ENCODE peak calls at places on chromosomes 16 and 17, in nine cellular contexts. D is GM23248; H is heart left ventricle; C is CD8-positive, alpha-beta memory T cell; P is upper lobe of right lung; M is GM23338; L is ascending aorta; B is colonic mucosa; W is CD4-positive, alpha-beta memory T cell. N is an unnamed sample.

GRCh38 chr16:89193021-89193575 is 7.2 kb downstream of the SLC22A31 start:
- DNase-seq in L (no peak), D (peak; percentile 72), M (peak; percentile 94), B (peak; percentile 61), P (peak; percentile 93), H (peak; percentile 86), C (no peak), W (peak; percentile 71), N (no peak)

GRCh38 chr16:75244225-75244792 is 7.1 kb downstream of the BCAR1 start:
- DNase-seq in D (peak; percentile 70), M (no peak), H (peak; percentile 75), B (no peak), C (no peak), L (peak; percentile 67), W (peak; percentile 31), P (no peak), N (peak; percentile 45)

GRCh38 chr17:76582660-76583059 is 3.0 kb downstream of the ST6GALNAC2 start:
- DNase-seq in C (no peak), P (peak; percentile 16), H (no peak), D (no peak), B (no peak), W (no peak), L (no peak), M (no peak), N (no peak)

GRCh38 chr17:37848690-37849616 is 75.3 kb upstream of the TBC1D3K start:
- DNase-seq in M (no peak), B (no peak), C (no peak), D (peak; percentile 77), W (no peak), P (no peak), H (no peak), L (no peak), N (no peak)

GRCh38 chr16:69820926-69821541 is 58.9 kb downstream of the WWP2 start:
- DNase-seq in H (no peak), M (peak; percentile 17), C (no peak), D (peak; percentile 81), B (no peak), W (no peak), L (no peak), P (no peak), N (peak; percentile 41)

GRCh38 chr16:57628008-57628781 is at the start of gene ADGRG1:
- DNase-seq in L (peak; percentile 43), H (peak; percentile 83), C (no peak), D (peak; percentile 98), B (peak; percentile 52), W (peak; percentile 68), P (no peak), M (peak; percentile 77), N (peak; percentile 97)

GRCh38 chr16:19105891-19106624 is 7.7 kb upstream of the ITPRIPL2 start:
- DNase-seq in C (no peak), D (no peak), M (peak; percentile 15), W (no peak), P (no peak), L (no peak), B (no peak), H (no peak), N (no peak)

GRCh38 chr17:61381537-61381936 is 18.1 kb upstream of the TBX2 start:
- DNase-seq in D (no peak), P (no peak), W (no peak), B (no peak), H (no peak), C (no peak), M (no peak), L (no peak), N (no peak)

GRCh38 chr17:78484300-78485159 is 92.7 kb downstream of the DNAH17 start:
- DNase-seq in H (no peak), L (no peak), M (peak; percentile 81), B (peak; percentile 69), D (peak; percentile 50), C (peak; percentile 71), P (peak; percentile 76), W (peak; percentile 49), N (no peak)

GRCh38 chr17:2975469-2975958 is 87.9 kb downstream of the OR1D5 start:
- DNase-seq in B (peak; percentile 44), L (no peak), W (no peak), C (no peak), P (peak; percentile 59), D (no peak), H (no peak), M (no peak), N (peak; percentile 20)

GRCh38 chr17:79047291-79047920 is 23.4 kb downstream of the C1QTNF1 start:
- DNase-seq in M (no peak), L (no peak), W (no peak), D (no peak), C (no peak), B (no peak), H (no peak), P (peak; percentile 50), N (no peak)

GRCh38 chr17:50048146-50048720 is 7.7 kb upstream of the ITGA3 start:
- DNase-seq in L (no peak), D (no peak), P (no peak), B (no peak), C (no peak), M (no peak), H (no peak), W (no peak), N (no peak)

GRCh38 chr16:51753382-51753781 is 602.3 kb upstream of the SALL1 start:
- DNase-seq in C (no peak), M (no peak), B (no peak), W (no peak), L (no peak), D (no peak), P (no peak), H (no peak), N (no peak)

GRCh38 chr17:6392609-6393367 is 42.1 kb downstream of the AIPL1 start:
- DNase-seq in M (peak; percentile 34), L (no peak), P (no peak), B (no peak), C (no peak), W (no peak), D (no peak), H (no peak), N (no peak)

GRCh38 chr17:79615926-79616325 is 5.1 kb upstream of the RBFOX3 start:
- DNase-seq in B (no peak), L (no peak), P (peak; percentile 27), D (no peak), H (no peak), W (no peak), C (no peak), M (no peak), N (no peak)

GRCh38 chr16:6827272-6827671 is 505.4 kb upstream of the RBFOX1 start:
- DNase-seq in D (no peak), M (no peak), C (no peak), L (no peak), H (no peak), W (no peak), B (no peak), P (no peak), N (no peak)

GRCh38 chr16:85611455-85612190 is 1.5 kb upstream of the GSE1 start:
- DNase-seq in D (peak; percentile 97), W (peak; percentile 58), C (peak; percentile 51), B (peak; percentile 81), H (peak; percentile 91), P (peak; percentile 94), M (peak; percentile 82), L (peak; percentile 21), N (peak; percentile 90)

GRCh38 chr16:54431041-54431996 is 144.7 kb upstream of the IRX3 start:
- DNase-seq in L (no peak), B (no peak), P (no peak), D (peak; percentile 79), H (no peak), W (no peak), M (no peak), C (no peak), N (no peak)

DNA sequence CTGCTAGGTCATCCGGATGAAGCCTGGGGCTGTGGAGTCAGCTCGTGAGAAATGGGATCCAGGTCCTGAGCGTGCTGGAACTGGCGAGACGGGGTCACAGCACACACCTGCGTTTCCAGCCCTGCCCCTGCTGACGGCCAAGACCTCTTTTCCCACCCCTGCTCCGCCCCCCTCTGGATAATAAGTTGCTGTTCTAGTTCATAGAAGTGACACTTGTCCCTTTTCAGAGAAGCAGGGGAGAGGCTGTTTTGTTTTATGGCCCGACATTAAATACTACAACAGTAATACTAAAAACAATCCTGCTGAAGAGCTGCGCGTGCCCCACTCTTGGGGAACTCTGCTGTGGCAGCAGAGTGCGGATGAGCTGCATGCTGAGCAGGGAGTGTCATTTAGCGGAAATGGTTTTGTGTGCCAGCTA is 92.7 kb downstream of the RPTOR start:
- DNase-seq in M (no peak), D (no peak), W (no peak), B (no peak), L (no peak), P (no peak), H (no peak), C (no peak), N (peak; percentile 13)
- H3K27me3 ChIP-seq in M (no peaks in the 10 kb centered on the region), D (no peaks in the 10 kb centered on the region), W (no peaks in the 10 kb centered on the region), B (no peaks in the 10 kb centered on the region), L (no peaks in the 10 kb centered on the region), P (no peaks in the 10 kb centered on the region), H (no peaks in the 10 kb centered on the region), C (no peaks in the 10 kb centered on the region), N (no peaks in the 10 kb centered on the region)

DNA sequence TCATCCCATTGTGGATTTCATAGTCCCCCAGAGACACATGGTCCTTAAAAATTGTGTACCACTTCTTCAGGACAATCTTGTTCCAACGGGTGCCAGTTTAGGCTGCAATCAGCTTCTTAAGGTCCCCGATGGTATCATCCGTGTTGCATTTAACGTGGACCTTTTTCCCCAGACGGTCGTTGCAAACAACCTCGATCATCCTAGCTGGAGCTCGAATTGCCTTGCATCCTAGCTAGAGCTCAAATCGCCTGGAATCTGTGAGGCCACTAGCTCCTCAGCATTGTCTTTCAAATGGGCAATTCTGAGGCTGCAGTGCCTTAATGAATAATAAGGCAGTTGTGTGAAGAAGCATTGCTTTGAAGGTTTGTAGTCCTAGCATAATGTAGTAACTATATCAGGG is 37.7 kb upstream of the RHBDL3 start:
- DNase-seq in W (no peak), H (no peak), B (no peak), M (peak; percentile 92), C (no peak), D (no peak), L (no peak), P (no peak), N (no peak)
- H3K4me3 ChIP-seq in W (no peak overlapping the region), H (no peak overlapping the region), B (no peak overlapping the region), M (peak overlapping the region; percentile 42), C (no peak overlapping the region), D (no peak overlapping the region), L (no peak overlapping the region), P (no peak overlapping the region), N (no peak overlapping the region)

DNA sequence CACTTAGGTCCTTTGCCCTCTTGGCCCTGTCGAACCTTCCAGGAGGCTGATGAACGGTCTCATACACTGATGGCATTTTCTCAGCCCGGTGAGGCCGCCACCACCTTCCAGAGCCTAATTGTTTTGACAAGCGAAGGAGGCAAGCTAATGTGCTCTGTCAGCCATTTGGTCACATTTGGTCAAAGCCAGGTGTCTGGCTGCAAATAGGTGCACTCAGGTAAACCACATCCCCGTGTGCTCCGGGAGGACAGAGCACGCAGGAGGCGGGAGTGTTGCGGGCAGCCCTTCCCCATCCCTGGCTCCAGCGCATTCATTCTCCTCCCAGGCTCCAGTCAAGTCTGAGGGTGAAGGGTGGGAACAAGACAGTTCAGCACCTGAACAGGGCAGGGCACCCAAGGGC is 240.1 kb downstream of the MSI2 start:
- DNase-seq in H (no peak), P (no peak), M (no peak), B (no peak), L (no peak), D (no peak), C (no peak), W (no peak), N (peak; percentile 41)
- H3K27ac ChIP-seq in H (no peak overlapping the region), P (no peak overlapping the region), M (no peak overlapping the region), B (no peak overlapping the region), L (no peak overlapping the region), D (no peak overlapping the region), C (no peak overlapping the region), W (no peak overlapping the region), N (no peak overlapping the region)

GRCh38 chr17:74848656-74849399 is 10.9 kb downstream of the GRIN2C start:
- DNase-seq in B (no peak), W (no peak), M (no peak), H (no peak), P (no peak), D (no peak), L (no peak), C (no peak), N (peak; percentile 61)
- H3K27me3 ChIP-seq in B (peaks cover 29% of the 10 kb centered on the region), W (peaks cover 2% of the 10 kb centered on the region), M (peaks cover 92% of the 10 kb centered on the region), H (peaks cover 18% of the 10 kb centered on the region), P (peaks cover 31% of the 10 kb centered on the region), D (peaks cover 31% of the 10 kb centered on the region), L (peaks cover 13% of the 10 kb centered on the region), C (peaks cover 3% of the 10 kb centered on the region), N (no peaks in the 10 kb centered on the region)